ENCODE peak calls at places on chromosomes 2 and 18, in six cellular contexts. One of them, this sample, is unnamed.

GRCh38 chr2:148048475-148049221 is 27.8 kb downstream of the MBD5 start:
- DNase-seq in tibial artery: no peak
- DNase-seq in thoracic aorta: no peak
- DNase-seq in IMR-90: peak
- DNase-seq in HFF-Myc: no peak
- DNase-seq in GM12864: no peak
- DNase-seq in this sample: peak

GRCh38 chr2:172260379-172260778 is 157.7 kb upstream of the DLX2 start:
- DNase-seq in tibial artery: no peak
- DNase-seq in GM12864: no peak
- DNase-seq in IMR-90: no peak
- DNase-seq in thoracic aorta: no peak
- DNase-seq in HFF-Myc: no peak
- DNase-seq in this sample: no peak

GRCh38 chr2:1758774-1759610 is 14.7 kb upstream of the PXDN start:
- DNase-seq in HFF-Myc: no peak
- DNase-seq in GM12864: no peak
- DNase-seq in IMR-90: no peak
- DNase-seq in tibial artery: peak
- DNase-seq in thoracic aorta: no peak
- DNase-seq in this sample: no peak

GRCh38 chr2:235701206-235701605 is 207.4 kb downstream of the AGAP1 start:
- DNase-seq in GM12864: no peak
- DNase-seq in HFF-Myc: no peak
- DNase-seq in IMR-90: no peak
- DNase-seq in tibial artery: peak
- DNase-seq in thoracic aorta: no peak
- DNase-seq in this sample: no peak

GRCh38 chr2:234977228-234977679 is 25.4 kb downstream of the SH3BP4 start:
- DNase-seq in GM12864: no peak
- DNase-seq in tibial artery: no peak
- DNase-seq in thoracic aorta: no peak
- DNase-seq in IMR-90: no peak
- DNase-seq in HFF-Myc: no peak
- DNase-seq in this sample: no peak

GRCh38 chr2:113105047-113105446 is 22.4 kb upstream of the IL1RN start:
- DNase-seq in tibial artery: no peak
- DNase-seq in thoracic aorta: no peak
- DNase-seq in HFF-Myc: no peak
- DNase-seq in IMR-90: peak
- DNase-seq in GM12864: no peak
- DNase-seq in this sample: no peak

GRCh38 chr2:234368861-234369261 is 128.0 kb downstream of the ARL4C start:
- DNase-seq in HFF-Myc: no peak
- DNase-seq in tibial artery: no peak
- DNase-seq in GM12864: no peak
- DNase-seq in thoracic aorta: no peak
- DNase-seq in IMR-90: peak
- DNase-seq in this sample: no peak

GRCh38 chr2:215773728-215774127 is 239.6 kb downstream of the MREG start:
- DNase-seq in tibial artery: peak
- DNase-seq in GM12864: no peak
- DNase-seq in HFF-Myc: no peak
- DNase-seq in thoracic aorta: peak
- DNase-seq in IMR-90: peak
- DNase-seq in this sample: no peak

GRCh38 chr2:236998250-236998649 is 87.4 kb upstream of the COPS8 start:
- DNase-seq in tibial artery: no peak
- DNase-seq in HFF-Myc: no peak
- DNase-seq in GM12864: no peak
- DNase-seq in thoracic aorta: no peak
- DNase-seq in IMR-90: peak
- DNase-seq in this sample: no peak

GRCh38 chr18:37483221-37483971 is 82.2 kb downstream of the CELF4 start:
- DNase-seq in GM12864: no peak
- DNase-seq in HFF-Myc: no peak
- DNase-seq in IMR-90: peak
- DNase-seq in tibial artery: no peak
- DNase-seq in thoracic aorta: no peak
- DNase-seq in this sample: peak

GRCh38 chr18:37483984-37484892 is 81.4 kb downstream of the CELF4 start:
- DNase-seq in GM12864: no peak
- DNase-seq in tibial artery: no peak
- DNase-seq in thoracic aorta: no peak
- DNase-seq in IMR-90: no peak
- DNase-seq in HFF-Myc: no peak
- DNase-seq in this sample: no peak

GRCh38 chr18:37486848-37487247 is 78.8 kb downstream of the CELF4 start:
- DNase-seq in thoracic aorta: no peak
- DNase-seq in tibial artery: no peak
- DNase-seq in IMR-90: no peak
- DNase-seq in HFF-Myc: no peak
- DNase-seq in GM12864: no peak
- DNase-seq in this sample: no peak

GRCh38 chr18:37487400-37487831 is 78.2 kb downstream of the CELF4 start:
- DNase-seq in HFF-Myc: no peak
- DNase-seq in GM12864: no peak
- DNase-seq in thoracic aorta: no peak
- DNase-seq in IMR-90: no peak
- DNase-seq in tibial artery: no peak
- DNase-seq in this sample: no peak

GRCh38 chr18:37484893-37485834 is 80.4 kb downstream of the CELF4 start:
- DNase-seq in tibial artery: no peak
- DNase-seq in thoracic aorta: no peak
- DNase-seq in IMR-90: peak
- DNase-seq in GM12864: no peak
- DNase-seq in HFF-Myc: no peak
- DNase-seq in this sample: peak
- TF ChIP-seq CTCF in tibial artery: no peak
- TF ChIP-seq CTCF in thoracic aorta: no peak
- TF ChIP-seq CTCF in IMR-90: peak
- TF ChIP-seq CTCF in GM12864: peak
- TF ChIP-seq CTCF in HFF-Myc: no peak
- TF ChIP-seq CTCF in this sample: no peak

GRCh38 chr2:122748552-122749011 is 993.1 kb downstream of the TSN start:
- DNase-seq in thoracic aorta: no peak
- DNase-seq in GM12864: no peak
- DNase-seq in tibial artery: no peak
- DNase-seq in HFF-Myc: no peak
- DNase-seq in IMR-90: no peak
- DNase-seq in this sample: no peak
- TF ChIP-seq CTCF in thoracic aorta: no peak
- TF ChIP-seq CTCF in GM12864: no peak
- TF ChIP-seq CTCF in tibial artery: no peak
- TF ChIP-seq CTCF in HFF-Myc: no peak
- TF ChIP-seq CTCF in IMR-90: no peak
- TF ChIP-seq CTCF in this sample: no peak

DNA sequence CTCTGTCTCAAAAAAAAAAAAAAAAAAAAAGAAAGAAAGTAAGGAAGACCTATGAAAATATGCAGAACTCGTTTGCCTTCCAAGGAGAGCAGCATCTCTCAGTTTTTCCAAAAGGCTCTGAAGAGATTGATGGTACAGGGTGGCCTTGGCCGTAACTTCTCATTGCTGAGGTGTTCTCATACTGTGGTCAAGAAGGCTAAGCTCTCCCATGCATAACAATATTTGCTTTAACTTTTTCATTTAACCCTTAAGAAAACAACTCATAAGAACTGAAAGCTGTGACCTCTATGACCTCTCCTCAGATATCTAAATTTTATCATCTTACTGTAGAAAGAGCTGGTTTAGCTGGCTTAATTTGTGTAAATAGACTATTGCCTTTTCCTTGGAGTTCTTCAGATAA is 37.1 kb upstream of the GATA6 start:
- DNase-seq in thoracic aorta: no peak
- DNase-seq in tibial artery: no peak
- DNase-seq in IMR-90: no peak
- DNase-seq in GM12864: no peak
- DNase-seq in HFF-Myc: no peak
- DNase-seq in this sample: no peak
- TF ChIP-seq CTCF in thoracic aorta: no peak
- TF ChIP-seq CTCF in tibial artery: no peak
- TF ChIP-seq CTCF in IMR-90: no peak
- TF ChIP-seq CTCF in GM12864: no peak
- TF ChIP-seq CTCF in HFF-Myc: no peak
- TF ChIP-seq CTCF in this sample: no peak

GRCh38 chr2:20666364-20667150 is at the start of gene GDF7:
- DNase-seq in thoracic aorta: no peak
- DNase-seq in GM12864: no peak
- DNase-seq in IMR-90: no peak
- DNase-seq in HFF-Myc: no peak
- DNase-seq in tibial artery: peak
- DNase-seq in this sample: peak
- TF ChIP-seq CTCF in thoracic aorta: peak
- TF ChIP-seq CTCF in GM12864: peak
- TF ChIP-seq CTCF in IMR-90: peak
- TF ChIP-seq CTCF in HFF-Myc: peak
- TF ChIP-seq CTCF in tibial artery: no peak
- TF ChIP-seq CTCF in this sample: no peak

DNA sequence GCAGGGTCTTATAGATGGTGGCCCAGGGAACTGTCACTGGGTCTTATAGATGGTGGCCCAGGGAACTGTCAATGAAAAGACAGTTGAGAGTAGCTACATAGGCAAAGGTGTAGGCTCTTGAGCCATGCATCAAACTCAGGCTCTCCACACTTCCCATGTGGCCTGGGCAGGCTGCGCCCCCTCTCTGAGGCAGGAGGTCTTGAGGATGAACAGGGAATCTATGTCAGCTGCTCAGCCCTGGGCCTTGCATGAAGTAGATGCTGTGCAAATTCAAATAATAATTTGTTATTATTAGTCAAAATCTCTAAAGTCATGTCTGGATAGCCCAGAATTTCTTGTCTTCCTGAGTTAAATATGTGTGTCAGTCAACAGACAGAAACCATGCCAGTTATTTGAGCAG is 26.7 kb downstream of the STK25 start:
- DNase-seq in GM12864: no peak
- DNase-seq in IMR-90: no peak
- DNase-seq in HFF-Myc: no peak
- DNase-seq in thoracic aorta: no peak
- DNase-seq in tibial artery: no peak
- DNase-seq in this sample: no peak
- TF ChIP-seq CTCF in GM12864: no peak
- TF ChIP-seq CTCF in IMR-90: no peak
- TF ChIP-seq CTCF in HFF-Myc: no peak
- TF ChIP-seq CTCF in thoracic aorta: no peak
- TF ChIP-seq CTCF in tibial artery: no peak
- TF ChIP-seq CTCF in this sample: no peak

DNA sequence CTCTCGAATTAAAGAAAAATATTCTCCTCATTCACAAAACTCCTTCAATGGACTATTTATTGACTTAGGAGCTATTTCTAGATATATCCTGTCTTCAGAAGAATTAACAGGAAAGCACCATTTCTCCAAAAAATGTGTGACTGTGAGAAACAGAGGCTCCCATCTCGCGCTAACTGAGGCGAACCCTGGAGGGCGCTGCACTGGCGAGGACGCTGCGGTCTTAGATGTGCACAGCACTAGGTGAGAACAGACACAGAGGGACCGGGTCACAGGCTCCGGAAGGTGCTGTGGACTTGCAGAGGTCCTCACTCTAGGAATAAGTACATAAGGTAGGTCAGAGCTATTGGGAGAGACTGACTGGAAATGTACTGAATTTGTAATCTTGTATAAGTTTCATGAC is 229.7 kb upstream of the SLC35G4 start:
- DNase-seq in tibial artery: no peak
- DNase-seq in HFF-Myc: no peak
- DNase-seq in GM12864: no peak
- DNase-seq in IMR-90: no peak
- DNase-seq in thoracic aorta: no peak
- DNase-seq in this sample: no peak
- TF ChIP-seq CTCF in tibial artery: no peak
- TF ChIP-seq CTCF in HFF-Myc: no peak
- TF ChIP-seq CTCF in GM12864: no peak
- TF ChIP-seq CTCF in IMR-90: no peak
- TF ChIP-seq CTCF in thoracic aorta: no peak
- TF ChIP-seq CTCF in this sample: no peak

GRCh38 chr2:107585851-107586250 is 240.8 kb upstream of the RGPD4 start:
- DNase-seq in tibial artery: no peak
- DNase-seq in thoracic aorta: no peak
- DNase-seq in IMR-90: peak
- DNase-seq in GM12864: no peak
- DNase-seq in HFF-Myc: no peak
- DNase-seq in this sample: no peak
- TF ChIP-seq CTCF in tibial artery: no peak
- TF ChIP-seq CTCF in thoracic aorta: no peak
- TF ChIP-seq CTCF in IMR-90: no peak
- TF ChIP-seq CTCF in GM12864: no peak
- TF ChIP-seq CTCF in HFF-Myc: no peak
- TF ChIP-seq CTCF in this sample: no peak

GRCh38 chr2:12990523-12990922 is 273.8 kb downstream of the TRIB2 start:
- DNase-seq in IMR-90: no peak
- DNase-seq in thoracic aorta: no peak
- DNase-seq in HFF-Myc: no peak
- DNase-seq in tibial artery: no peak
- DNase-seq in GM12864: no peak
- DNase-seq in this sample: no peak
- TF ChIP-seq CTCF in IMR-90: peak
- TF ChIP-seq CTCF in thoracic aorta: no peak
- TF ChIP-seq CTCF in HFF-Myc: peak
- TF ChIP-seq CTCF in tibial artery: no peak
- TF ChIP-seq CTCF in GM12864: peak
- TF ChIP-seq CTCF in this sample: no peak

DNA sequence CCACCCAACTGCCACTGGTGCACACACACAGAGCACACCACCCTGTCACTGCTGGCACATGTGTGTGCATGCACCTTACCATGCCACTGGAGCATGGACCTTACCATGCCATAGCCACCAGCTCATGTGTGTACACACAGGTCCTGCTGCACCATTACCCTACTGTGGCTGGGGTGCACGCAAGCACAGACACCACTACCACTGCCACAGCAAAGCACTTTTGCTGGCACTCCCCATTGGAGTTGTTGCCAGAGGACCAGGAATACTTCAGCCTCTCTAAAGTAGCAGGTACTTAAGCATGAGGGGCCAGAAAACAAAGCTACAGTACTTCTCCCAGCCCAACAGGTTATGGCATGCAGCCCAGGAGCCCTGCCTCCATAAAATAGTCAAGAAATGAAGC is 404.8 kb downstream of the MBD2 start:
- DNase-seq in IMR-90: no peak
- DNase-seq in thoracic aorta: no peak
- DNase-seq in HFF-Myc: no peak
- DNase-seq in tibial artery: no peak
- DNase-seq in GM12864: no peak
- DNase-seq in this sample: no peak
- TF ChIP-seq CTCF in IMR-90: no peak
- TF ChIP-seq CTCF in thoracic aorta: no peak
- TF ChIP-seq CTCF in HFF-Myc: no peak
- TF ChIP-seq CTCF in tibial artery: no peak
- TF ChIP-seq CTCF in GM12864: no peak
- TF ChIP-seq CTCF in this sample: no peak

GRCh38 chr2:63121055-63121834 is 70.6 kb downstream of the OTX1 start:
- DNase-seq in GM12864: no peak
- DNase-seq in IMR-90: no peak
- DNase-seq in HFF-Myc: no peak
- DNase-seq in tibial artery: no peak
- DNase-seq in thoracic aorta: no peak
- DNase-seq in this sample: no peak
- TF ChIP-seq CTCF in GM12864: no peak
- TF ChIP-seq CTCF in IMR-90: no peak
- TF ChIP-seq CTCF in HFF-Myc: no peak
- TF ChIP-seq CTCF in tibial artery: no peak
- TF ChIP-seq CTCF in thoracic aorta: no peak
- TF ChIP-seq CTCF in this sample: no peak